ENCODE peak calls at places on chromosomes 16 and 17, in five cellular contexts. I is psoas muscle; U is left ventricle myocardium inferior; P is BE2C; R is CD8-positive, alpha-beta T cell. W is an unnamed sample.
A peak's percentile ranks its signal among the peaks of the same experiment; 100 is the strongest.

GRCh38 chr17:77720946-77721822 is 237.3 kb upstream of the TNRC6C start:
- DNase-seq in R (no peak), U (no peak), I (no peak), P (no peak), W (peak; percentile 36)

GRCh38 chr16:30711712-30712111 is 12.7 kb downstream of the SRCAP start:
- DNase-seq in P (no peak), R (no peak), I (no peak), U (no peak), W (no peak)

GRCh38 chr16:75254359-75254837 is 3.0 kb upstream of the BCAR1 start:
- DNase-seq in P (no peak), R (no peak), U (no peak), I (peak; percentile 72), W (no peak)

GRCh38 chr16:22336581-22336980 is 37.8 kb downstream of the CDR2 start:
- DNase-seq in P (no peak), I (no peak), U (no peak), R (no peak), W (no peak)

GRCh38 chr16:29809850-29810698 is 1.9 kb upstream of the PRRT2 start:
- DNase-seq in P (peak; percentile 54), I (no peak), R (peak; percentile 67), U (no peak), W (no peak)

GRCh38 chr16:85757341-85757822 is 6.5 kb upstream of the C16orf74 start:
- DNase-seq in P (no peak), R (no peak), I (no peak), U (no peak), W (no peak)

GRCh38 chr17:2869604-2870003 is 73.4 kb downstream of the RAP1GAP2 start:
- DNase-seq in P (no peak), I (no peak), R (no peak), U (no peak), W (no peak)

GRCh38 chr16:58025351-58026138 is at the start of gene MMP15:
- DNase-seq in P (peak; percentile 66), I (peak; percentile 66), R (peak; percentile 59), U (peak; percentile 79), W (no peak)

GRCh38 chr16:67431077-67431804 is at the start of gene HSD11B2:
- DNase-seq in P (peak; percentile 79), U (peak; percentile 55), I (peak; percentile 55), R (no peak), W (no peak)

GRCh38 chr17:8314797-8315739 is 5.0 kb downstream of the ARHGEF15 start:
- DNase-seq in P (no peak), U (no peak), R (no peak), I (no peak), W (no peak)

GRCh38 chr16:4663756-4664465 is 29.5 kb upstream of the NUDT16L1 start:
- DNase-seq in U (peak; percentile 53), R (no peak), I (peak; percentile 54), P (no peak), W (peak; percentile 64)

GRCh38 chr17:78368348-78368747 is 8.5 kb upstream of the SOCS3 start:
- DNase-seq in U (no peak), P (no peak), R (no peak), I (no peak), W (no peak)

GRCh38 chr17:42409467-42410351 is 13.3 kb downstream of the CAVIN1 start:
- DNase-seq in U (peak; percentile 67), R (no peak), I (peak; percentile 80), P (no peak), W (peak; percentile 92)

GRCh38 chr16:58024673-58025350 is 742 bp upstream of the MMP15 start:
- DNase-seq in I (peak; percentile 43), P (no peak), R (peak; percentile 19), U (peak; percentile 45), W (no peak)

GRCh38 chr17:38705523-38705802 is 390 bp downstream of the MLLT6 start:
- DNase-seq in R (no peak), I (no peak), U (no peak), P (peak; percentile 37), W (no peak)

GRCh38 chr16:28098959-28099945 is 35.7 kb upstream of the GSG1L start:
- DNase-seq in P (no peak), I (no peak), R (no peak), U (no peak), W (no peak)

GRCh38 chr16:47574091-47575054 is 113.2 kb downstream of the PHKB start:
- DNase-seq in U (no peak), I (no peak), P (no peak), R (no peak), W (no peak)

GRCh38 chr16:1996175-1996574 is 6.4 kb downstream of the SYNGR3 start:
- DNase-seq in U (no peak), P (no peak), I (no peak), R (no peak), W (no peak)

GRCh38 chr16:30051518-30051917 is 14.0 kb upstream of the ALDOA start:
- DNase-seq in R (no peak), U (no peak), P (no peak), I (no peak), W (no peak)

GRCh38 chr17:77228224-77229215 is 87.8 kb downstream of the SEC14L1 start:
- DNase-seq in U (no peak), P (no peak), I (no peak), R (no peak), W (no peak)

GRCh38 chr17:32288600-32288999 is 23.0 kb downstream of the RHBDL3 start:
- DNase-seq in P (no peak), U (no peak), I (no peak), R (no peak), W (no peak)

GRCh38 chr16:48287239-48287638 is 39.9 kb upstream of the ABCC11 start:
- DNase-seq in R (no peak), P (no peak), U (no peak), I (no peak), W (no peak)

GRCh38 chr16:50809561-50809960 is 67.7 kb downstream of the CYLD start:
- DNase-seq in R (no peak), I (no peak), U (no peak), P (no peak), W (no peak)

GRCh38 chr16:85879975-85880831 is 18.8 kb upstream of the IRF8 start:
- DNase-seq in P (no peak), U (no peak), R (no peak), I (no peak), W (no peak)

GRCh38 chr16:86044241-86044671 is 145.3 kb downstream of the IRF8 start:
- DNase-seq in U (no peak), I (peak; percentile 34), P (peak; percentile 76), R (peak; percentile 38), W (no peak)

GRCh38 chr17:41547921-41548843 is 20.1 kb upstream of the KRT19 start:
- DNase-seq in P (peak; percentile 96), R (peak; percentile 36), U (no peak), I (peak; percentile 51), W (peak; percentile 66)

GRCh38 chr17:56172517-56172982 is 19.3 kb downstream of the ANKFN1 start:
- DNase-seq in I (peak; percentile 69), R (no peak), U (peak; percentile 26), P (no peak), W (no peak)

GRCh38 chr17:8468109-8468508 is 32.4 kb downstream of the NDEL1 start:
- DNase-seq in R (no peak), U (peak; percentile 63), I (no peak), P (no peak), W (no peak)

GRCh38 chr17:40180694-40181093 is 3.4 kb downstream of the RAPGEFL1 start:
- DNase-seq in P (no peak), U (no peak), R (no peak), I (no peak), W (no peak)

GRCh38 chr17:60390881-60391418 is 983 bp downstream of the USP32 start:
- DNase-seq in I (peak; percentile 33), U (no peak), R (peak; percentile 29), P (peak; percentile 58), W (no peak)

GRCh38 chr17:77211681-77212080 is 70.9 kb downstream of the SEC14L1 start:
- DNase-seq in I (no peak), P (no peak), R (no peak), U (no peak), W (no peak)

GRCh38 chr17:83145831-83146230 is 66.4 kb downstream of the METRNL start:
- DNase-seq in R (no peak), U (no peak), I (no peak), P (no peak), W (peak; percentile 52)
- H3K9me3 ChIP-seq in R (no peaks in the 10 kb centered on the region), U (peaks cover 8% of the 10 kb centered on the region), I (no peaks in the 10 kb centered on the region), P (peaks cover 4% of the 10 kb centered on the region), W (no peaks in the 10 kb centered on the region)

GRCh38 chr16:35572186-35572585 is 2112.8 kb downstream of the TP53TG3F start:
- DNase-seq in I (no peak), U (no peak), P (no peak), R (no peak), W (no peak)

GRCh38 chr16:35569413-35569812 is 2110.0 kb downstream of the TP53TG3F start:
- DNase-seq in I (no peak), P (no peak), U (no peak), R (no peak), W (no peak)

GRCh38 chr16:35574011-35574410 is 2114.6 kb downstream of the TP53TG3F start:
- DNase-seq in I (no peak), R (no peak), P (no peak), U (no peak), W (no peak)

GRCh38 chr16:35573407-35573806 is 2114.0 kb downstream of the TP53TG3F start:
- DNase-seq in I (no peak), U (no peak), P (no peak), R (no peak), W (no peak)

DNA sequence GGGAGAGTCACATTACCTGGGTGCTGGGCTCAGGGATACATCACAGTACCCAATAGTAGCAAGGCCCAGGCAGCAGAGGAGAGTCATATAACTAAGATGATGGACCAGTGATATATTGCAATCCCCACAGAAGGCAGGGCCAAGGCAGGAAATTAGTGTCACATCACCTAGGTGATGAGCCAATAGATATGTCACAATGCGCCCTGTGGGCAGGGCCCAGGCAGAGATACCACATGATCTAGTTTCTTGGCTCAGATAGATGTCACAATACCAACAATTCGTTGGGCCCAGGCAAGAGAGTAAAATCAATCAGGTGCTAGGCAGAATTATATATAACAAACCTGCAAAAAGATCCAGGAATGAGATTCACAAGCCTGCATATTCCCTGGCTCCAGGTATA is 2111.5 kb downstream of the TP53TG3F start:
- DNase-seq in U (no peak), I (no peak), P (no peak), R (no peak), W (no peak)
- H3K9me3 ChIP-seq in U (no peaks in the 10 kb centered on the region), I (no peaks in the 10 kb centered on the region), P (peaks cover 4% of the 10 kb centered on the region), R (no peaks in the 10 kb centered on the region), W (no peaks in the 10 kb centered on the region)

GRCh38 chr17:35406568-35406967 is 25.7 kb downstream of the SLFN12 start:
- DNase-seq in I (no peak), R (no peak), U (no peak), P (no peak), W (no peak)
- H3K9me3 ChIP-seq in I (no peaks in the 10 kb centered on the region), R (no peaks in the 10 kb centered on the region), U (no peaks in the 10 kb centered on the region), P (no peaks in the 10 kb centered on the region), W (no peaks in the 10 kb centered on the region)

GRCh38 chr17:30816165-30816564 is 8.3 kb downstream of the CRLF3 start:
- DNase-seq in U (no peak), I (no peak), P (no peak), R (no peak), W (no peak)
- H3K9me3 ChIP-seq in U (no peaks in the 10 kb centered on the region), I (no peaks in the 10 kb centered on the region), P (no peaks in the 10 kb centered on the region), R (no peaks in the 10 kb centered on the region), W (no peaks in the 10 kb centered on the region)

W was measured in right atrium auricular region.